ENCODE peak calls at places on chromosome 6, in four cellular contexts. K, R, W and P are unnamed samples.

GRCh38 chr6:65505736-65506135 is 201.3 kb downstream of the EYS start:
- DNase-seq in K (no peak), R (no peak), W (no peak), P (no peak)

GRCh38 chr6:82067021-82067420 is 180.5 kb downstream of the IBTK start:
- DNase-seq in K (peak; percentile 21), R (no peak), W (no peak), P (no peak)

GRCh38 chr6:119484598-119484997 is 135.0 kb upstream of the MAN1A1 start:
- DNase-seq in K (peak; percentile 94), R (peak; percentile 95), W (peak; percentile 32), P (no peak)

GRCh38 chr6:138524526-138524925 is 25.2 kb upstream of the NHSL1 start:
- DNase-seq in K (no peak), R (no peak), W (no peak), P (no peak)

GRCh38 chr6:149680490-149680889 is 32.0 kb upstream of the KATNA1 start:
- DNase-seq in K (no peak), R (no peak), W (no peak), P (no peak)

GRCh38 chr6:75086236-75086635 is 119.6 kb downstream of the COL12A1 start:
- DNase-seq in K (no peak), R (no peak), W (no peak), P (no peak)

GRCh38 chr6:40956871-40957270 is 82.2 kb downstream of the UNC5CL start:
- DNase-seq in K (no peak), R (no peak), W (no peak), P (no peak)

GRCh38 chr6:117288083-117288715 is 22.8 kb downstream of the VGLL2 start:
- DNase-seq in K (no peak), R (no peak), W (no peak), P (no peak)

GRCh38 chr6:149065658-149066556 is 251.6 kb upstream of the TAB2 start:
- DNase-seq in K (no peak), R (no peak), W (no peak), P (no peak)

GRCh38 chr6:85747093-85747492 is 104.4 kb upstream of the SYNCRIP start:
- DNase-seq in K (peak; percentile 52), R (no peak), W (no peak), P (no peak)

GRCh38 chr6:102197211-102197610 is 803.7 kb downstream of the GRIK2 start:
- DNase-seq in K (no peak), R (no peak), W (no peak), P (no peak)

GRCh38 chr6:133130863-133131262 is 110.3 kb upstream of the EYA4 start:
- DNase-seq in K (no peak), R (peak; percentile 81), W (peak; percentile 56), P (no peak)

GRCh38 chr6:56458324-56458884 is 184.3 kb downstream of the DST start:
- DNase-seq in K (no peak), R (no peak), W (no peak), P (no peak)

GRCh38 chr6:85669735-85670194 is 27.1 kb upstream of the SYNCRIP start:
- DNase-seq in K (peak; percentile 31), R (no peak), W (no peak), P (no peak)

DNA sequence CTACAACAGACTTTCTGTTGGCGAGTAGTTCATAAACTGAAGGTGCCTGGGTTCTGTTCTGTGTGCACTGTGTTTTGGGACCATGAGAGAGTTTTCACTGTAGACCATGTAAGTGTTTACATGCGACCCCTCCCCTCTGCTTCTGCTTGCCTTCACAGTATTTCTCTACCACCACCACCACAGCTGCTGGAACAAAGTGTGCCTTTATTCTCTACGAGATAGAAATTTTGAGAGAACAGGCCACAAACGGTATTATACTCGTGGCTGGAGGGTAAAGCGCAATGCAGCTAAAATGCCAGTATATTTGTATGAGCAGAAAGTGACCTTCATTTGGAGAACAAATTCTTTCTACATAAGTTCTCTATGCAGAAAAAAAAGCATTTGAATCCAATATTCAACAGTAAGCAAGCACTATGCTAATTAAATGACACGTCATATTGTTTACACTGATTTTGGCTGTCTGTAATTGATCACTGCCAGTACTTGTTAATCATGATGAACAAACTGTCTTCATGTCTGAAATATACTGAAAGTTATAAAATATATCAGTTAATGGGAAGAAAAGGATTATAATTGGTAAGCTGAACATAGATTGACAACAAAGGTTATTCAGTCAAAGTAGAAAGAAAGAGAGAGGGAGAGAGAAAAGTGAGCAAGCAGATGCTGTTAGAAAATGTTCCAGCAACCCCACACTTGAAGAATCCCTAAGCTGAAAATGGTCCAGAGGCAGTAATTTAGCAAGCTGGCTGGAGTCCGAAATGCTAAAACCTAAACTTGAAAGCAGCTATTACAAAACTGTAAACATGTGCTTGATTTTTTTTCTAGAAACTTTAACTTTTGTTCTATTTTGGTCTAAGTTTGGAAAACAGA is 8.8 kb downstream of the CLDN20 start:
- DNase-seq in K (peak; percentile 70), R (no peak), W (no peak), P (no peak)
- H3K27ac ChIP-seq in K (peak overlapping the region; percentile 55), R (no peak overlapping the region), W (peak overlapping the region; percentile 59), P (peak overlapping the region; percentile 91)

GRCh38 chr6:79872986-79873385 is 74.4 kb downstream of the ELOVL4 start:
- DNase-seq in K (peak; percentile 22), R (no peak), W (no peak), P (no peak)

GRCh38 chr6:79874531-79875132 is 72.7 kb downstream of the ELOVL4 start:
- DNase-seq in K (no peak), R (no peak), W (no peak), P (no peak)

GRCh38 chr6:79872303-79872702 is 75.0 kb downstream of the ELOVL4 start:
- DNase-seq in K (no peak), R (no peak), W (no peak), P (no peak)

GRCh38 chr6:79878142-79878748 is 69.1 kb downstream of the ELOVL4 start:
- DNase-seq in K (no peak), R (no peak), W (peak; percentile 22), P (peak; percentile 3)
- H3K27ac ChIP-seq in K (no peak overlapping the region), R (no peak overlapping the region), W (no peak overlapping the region), P (no peak overlapping the region)

GRCh38 chr6:17908831-17909230 is 78.6 kb downstream of the KIF13A start:
- DNase-seq in K (no peak), R (no peak), W (no peak), P (no peak)
- H3K27ac ChIP-seq in K (peak overlapping the region; percentile 90), R (no peak overlapping the region), W (no peak overlapping the region), P (no peak overlapping the region)

GRCh38 chr6:1103027-1103426 is 208.9 kb upstream of the FOXQ1 start:
- DNase-seq in K (no peak), R (no peak), W (no peak), P (no peak)
- H3K27ac ChIP-seq in K (no peak overlapping the region), R (no peak overlapping the region), W (no peak overlapping the region), P (no peak overlapping the region)

GRCh38 chr6:15894973-15895858 is 232.4 kb upstream of the DTNBP1 start:
- DNase-seq in K (no peak), R (no peak), W (no peak), P (no peak)

GRCh38 chr6:15901141-15902115 is 227.5 kb upstream of the MYLIP start:
- DNase-seq in K (no peak), R (no peak), W (no peak), P (no peak)

GRCh38 chr6:15893556-15894253 is 230.9 kb upstream of the DTNBP1 start:
- DNase-seq in K (peak; percentile 37), R (peak; percentile 53), W (no peak), P (no peak)

GRCh38 chr6:15898693-15899092 is 230.2 kb upstream of the MYLIP start:
- DNase-seq in K (no peak), R (no peak), W (no peak), P (no peak)

DNA sequence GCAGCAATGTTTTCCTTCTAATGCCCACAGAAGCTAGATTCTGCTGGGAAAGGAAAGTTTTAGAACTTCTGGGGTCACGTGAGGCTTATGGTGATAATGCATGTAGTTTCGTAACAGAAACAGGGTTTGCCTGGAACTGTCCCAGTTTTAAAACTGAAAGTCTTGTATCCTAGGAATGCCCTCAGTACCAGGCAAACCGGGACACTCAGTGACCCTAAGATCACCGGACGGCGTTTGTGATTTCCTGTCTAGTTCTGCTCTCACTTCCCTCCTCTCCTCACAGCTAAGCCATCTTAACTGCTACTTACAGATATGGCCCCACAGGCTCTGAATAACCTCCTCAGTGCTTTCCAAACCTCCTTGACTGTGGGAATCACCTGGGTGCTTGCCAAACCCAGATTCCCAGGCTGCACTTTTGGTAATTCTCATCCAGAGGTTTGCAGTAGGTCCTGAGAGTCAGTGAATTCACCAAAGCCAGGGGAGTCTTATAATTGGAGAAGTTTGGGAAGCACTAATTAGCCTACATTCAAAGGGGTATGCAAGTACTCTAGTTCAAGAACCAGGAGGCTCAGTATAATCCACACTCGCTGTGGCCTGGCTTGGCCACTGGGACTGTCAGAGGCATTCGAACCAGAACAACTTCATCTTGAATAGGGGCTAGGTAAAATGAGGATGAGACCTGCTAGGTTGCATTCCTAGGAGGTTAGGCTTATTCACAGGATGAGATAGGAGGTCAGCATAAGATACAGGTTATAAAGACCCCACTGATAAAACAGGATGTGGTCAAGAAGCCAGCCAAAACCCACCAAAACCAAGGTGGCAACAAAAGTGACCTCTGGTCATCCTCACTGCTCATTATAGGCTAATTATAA is 231.6 kb upstream of the MYLIP start:
- DNase-seq in K (peak; percentile 79), R (no peak), W (no peak), P (peak; percentile 4)
- H3K27ac ChIP-seq in K (no peak overlapping the region), R (no peak overlapping the region), W (peak overlapping the region; percentile 75), P (no peak overlapping the region)

GRCh38 chr6:162404926-162405325 is 322.6 kb downstream of the PRKN start:
- DNase-seq in K (peak; percentile 42), R (no peak), W (no peak), P (no peak)

GRCh38 chr6:162409986-162410715 is 317.4 kb downstream of the PRKN start:
- DNase-seq in K (no peak), R (no peak), W (no peak), P (no peak)

GRCh38 chr6:162403031-162403430 is 324.5 kb downstream of the PRKN start:
- DNase-seq in K (no peak), R (no peak), W (no peak), P (no peak)

GRCh38 chr6:162408805-162409535 is 318.6 kb downstream of the PRKN start:
- DNase-seq in K (no peak), R (no peak), W (no peak), P (no peak)
- H3K27ac ChIP-seq in K (no peak overlapping the region), R (no peak overlapping the region), W (no peak overlapping the region), P (no peak overlapping the region)

GRCh38 chr6:100093405-100093804 is 99.4 kb upstream of the MCHR2 start:
- DNase-seq in K (no peak), R (no peak), W (no peak), P (no peak)
- H3K27ac ChIP-seq in K (no peak overlapping the region), R (no peak overlapping the region), W (no peak overlapping the region), P (no peak overlapping the region)